ENCODE peak calls at places on chromosomes 5 and 9, in seven cellular contexts. One of them, this sample, is unnamed.

GRCh38 chr9:130661461-130662098 is 2.8 kb upstream of the PRDM12 start:
- DNase-seq in ELR: no peak
- DNase-seq in NCI-H2081: no peak
- DNase-seq in NCI-H226: no peak
- DNase-seq in effector memory CD8-positive, alpha-beta T cell: no peak
- DNase-seq in NCI-H774: no peak
- DNase-seq in stimulated activated effector memory CD8-positive, alpha-beta T cell treated with anti-CD3 and anti-CD28 coated beads, Interleukin-12 subunit alpha, Interleukin-12 subunit beta, amount 100 ng/mL, for 72 hours: no peak
- DNase-seq in this sample: no peak

GRCh38 chr9:126461029-126461428 is 134.4 kb downstream of the MVB12B start:
- DNase-seq in ELR: no peak
- DNase-seq in NCI-H2081: no peak
- DNase-seq in NCI-H226: no peak
- DNase-seq in effector memory CD8-positive, alpha-beta T cell: no peak
- DNase-seq in NCI-H774: no peak
- DNase-seq in stimulated activated effector memory CD8-positive, alpha-beta T cell treated with anti-CD3 and anti-CD28 coated beads, Interleukin-12 subunit alpha, Interleukin-12 subunit beta, amount 100 ng/mL, for 72 hours: no peak
- DNase-seq in this sample: no peak

GRCh38 chr5:125310749-125311148 is 564.3 kb upstream of the ZNF608 start:
- DNase-seq in ELR: peak
- DNase-seq in NCI-H2081: no peak
- DNase-seq in NCI-H226: peak
- DNase-seq in effector memory CD8-positive, alpha-beta T cell: no peak
- DNase-seq in NCI-H774: no peak
- DNase-seq in stimulated activated effector memory CD8-positive, alpha-beta T cell treated with anti-CD3 and anti-CD28 coated beads, Interleukin-12 subunit alpha, Interleukin-12 subunit beta, amount 100 ng/mL, for 72 hours: no peak
- DNase-seq in this sample: no peak

GRCh38 chr9:752201-752600 is 89.3 kb upstream of the DMRT1 start:
- DNase-seq in ELR: peak
- DNase-seq in NCI-H2081: no peak
- DNase-seq in NCI-H226: peak
- DNase-seq in effector memory CD8-positive, alpha-beta T cell: no peak
- DNase-seq in NCI-H774: no peak
- DNase-seq in stimulated activated effector memory CD8-positive, alpha-beta T cell treated with anti-CD3 and anti-CD28 coated beads, Interleukin-12 subunit alpha, Interleukin-12 subunit beta, amount 100 ng/mL, for 72 hours: no peak
- DNase-seq in this sample: peak

GRCh38 chr5:145237843-145238242 is 597.3 kb downstream of the PRELID2 start:
- DNase-seq in ELR: peak
- DNase-seq in NCI-H2081: peak
- DNase-seq in NCI-H226: peak
- DNase-seq in effector memory CD8-positive, alpha-beta T cell: no peak
- DNase-seq in NCI-H774: peak
- DNase-seq in stimulated activated effector memory CD8-positive, alpha-beta T cell treated with anti-CD3 and anti-CD28 coated beads, Interleukin-12 subunit alpha, Interleukin-12 subunit beta, amount 100 ng/mL, for 72 hours: no peak
- DNase-seq in this sample: peak

GRCh38 chr5:143887302-143887638 is 75.3 kb downstream of the HMHB1 start:
- DNase-seq in ELR: peak
- DNase-seq in NCI-H2081: peak
- DNase-seq in NCI-H226: no peak
- DNase-seq in effector memory CD8-positive, alpha-beta T cell: no peak
- DNase-seq in NCI-H774: no peak
- DNase-seq in stimulated activated effector memory CD8-positive, alpha-beta T cell treated with anti-CD3 and anti-CD28 coated beads, Interleukin-12 subunit alpha, Interleukin-12 subunit beta, amount 100 ng/mL, for 72 hours: no peak
- DNase-seq in this sample: peak

GRCh38 chr5:173248481-173248880 is 13.5 kb upstream of the NKX2-5 start:
- DNase-seq in ELR: no peak
- DNase-seq in NCI-H2081: no peak
- DNase-seq in NCI-H226: no peak
- DNase-seq in effector memory CD8-positive, alpha-beta T cell: no peak
- DNase-seq in NCI-H774: no peak
- DNase-seq in stimulated activated effector memory CD8-positive, alpha-beta T cell treated with anti-CD3 and anti-CD28 coated beads, Interleukin-12 subunit alpha, Interleukin-12 subunit beta, amount 100 ng/mL, for 72 hours: no peak
- DNase-seq in this sample: no peak

GRCh38 chr9:91680129-91680528 is 256.5 kb upstream of the NFIL3 start:
- DNase-seq in ELR: peak
- DNase-seq in NCI-H2081: no peak
- DNase-seq in NCI-H226: peak
- DNase-seq in effector memory CD8-positive, alpha-beta T cell: no peak
- DNase-seq in NCI-H774: no peak
- DNase-seq in stimulated activated effector memory CD8-positive, alpha-beta T cell treated with anti-CD3 and anti-CD28 coated beads, Interleukin-12 subunit alpha, Interleukin-12 subunit beta, amount 100 ng/mL, for 72 hours: no peak
- DNase-seq in this sample: no peak

GRCh38 chr5:89313804-89314588 is 431.0 kb upstream of the MEF2C start:
- DNase-seq in ELR: peak
- DNase-seq in NCI-H2081: no peak
- DNase-seq in NCI-H226: peak
- DNase-seq in effector memory CD8-positive, alpha-beta T cell: no peak
- DNase-seq in NCI-H774: no peak
- DNase-seq in stimulated activated effector memory CD8-positive, alpha-beta T cell treated with anti-CD3 and anti-CD28 coated beads, Interleukin-12 subunit alpha, Interleukin-12 subunit beta, amount 100 ng/mL, for 72 hours: no peak
- DNase-seq in this sample: peak

GRCh38 chr5:171850354-171850947 is 64.8 kb downstream of the SMIM23 start:
- DNase-seq in ELR: peak
- DNase-seq in NCI-H2081: no peak
- DNase-seq in NCI-H226: no peak
- DNase-seq in effector memory CD8-positive, alpha-beta T cell: no peak
- DNase-seq in NCI-H774: no peak
- DNase-seq in stimulated activated effector memory CD8-positive, alpha-beta T cell treated with anti-CD3 and anti-CD28 coated beads, Interleukin-12 subunit alpha, Interleukin-12 subunit beta, amount 100 ng/mL, for 72 hours: no peak
- DNase-seq in this sample: no peak

GRCh38 chr9:122816163-122816867 is 12.1 kb downstream of the PDCL start:
- DNase-seq in ELR: no peak
- DNase-seq in NCI-H2081: no peak
- DNase-seq in NCI-H226: no peak
- DNase-seq in effector memory CD8-positive, alpha-beta T cell: peak
- DNase-seq in NCI-H774: no peak
- DNase-seq in stimulated activated effector memory CD8-positive, alpha-beta T cell treated with anti-CD3 and anti-CD28 coated beads, Interleukin-12 subunit alpha, Interleukin-12 subunit beta, amount 100 ng/mL, for 72 hours: no peak
- DNase-seq in this sample: no peak

GRCh38 chr5:91110709-91111108 is 272.4 kb downstream of the ARRDC3 start:
- DNase-seq in ELR: no peak
- DNase-seq in NCI-H2081: no peak
- DNase-seq in NCI-H226: no peak
- DNase-seq in effector memory CD8-positive, alpha-beta T cell: no peak
- DNase-seq in NCI-H774: no peak
- DNase-seq in stimulated activated effector memory CD8-positive, alpha-beta T cell treated with anti-CD3 and anti-CD28 coated beads, Interleukin-12 subunit alpha, Interleukin-12 subunit beta, amount 100 ng/mL, for 72 hours: no peak
- DNase-seq in this sample: peak

GRCh38 chr9:133835273-133835901 is 97.2 kb upstream of the SARDH start:
- DNase-seq in ELR: no peak
- DNase-seq in NCI-H2081: peak
- DNase-seq in NCI-H226: no peak
- DNase-seq in effector memory CD8-positive, alpha-beta T cell: no peak
- DNase-seq in NCI-H774: no peak
- DNase-seq in stimulated activated effector memory CD8-positive, alpha-beta T cell treated with anti-CD3 and anti-CD28 coated beads, Interleukin-12 subunit alpha, Interleukin-12 subunit beta, amount 100 ng/mL, for 72 hours: no peak
- DNase-seq in this sample: no peak

GRCh38 chr5:55227738-55228430 is 769 bp upstream of the MCIDAS start:
- DNase-seq in ELR: no peak
- DNase-seq in NCI-H2081: no peak
- DNase-seq in NCI-H226: no peak
- DNase-seq in effector memory CD8-positive, alpha-beta T cell: no peak
- DNase-seq in NCI-H774: no peak
- DNase-seq in stimulated activated effector memory CD8-positive, alpha-beta T cell treated with anti-CD3 and anti-CD28 coated beads, Interleukin-12 subunit alpha, Interleukin-12 subunit beta, amount 100 ng/mL, for 72 hours: no peak
- DNase-seq in this sample: no peak

GRCh38 chr9:109444771-109445320 is 53.3 kb downstream of the PTPN3 start:
- DNase-seq in ELR: no peak
- DNase-seq in NCI-H2081: no peak
- DNase-seq in NCI-H226: no peak
- DNase-seq in effector memory CD8-positive, alpha-beta T cell: no peak
- DNase-seq in NCI-H774: no peak
- DNase-seq in stimulated activated effector memory CD8-positive, alpha-beta T cell treated with anti-CD3 and anti-CD28 coated beads, Interleukin-12 subunit alpha, Interleukin-12 subunit beta, amount 100 ng/mL, for 72 hours: no peak
- DNase-seq in this sample: no peak

GRCh38 chr5:72451771-72452505 is 55.3 kb downstream of the ZNF366 start:
- DNase-seq in ELR: peak
- DNase-seq in NCI-H2081: no peak
- DNase-seq in NCI-H226: peak
- DNase-seq in effector memory CD8-positive, alpha-beta T cell: no peak
- DNase-seq in NCI-H774: no peak
- DNase-seq in stimulated activated effector memory CD8-positive, alpha-beta T cell treated with anti-CD3 and anti-CD28 coated beads, Interleukin-12 subunit alpha, Interleukin-12 subunit beta, amount 100 ng/mL, for 72 hours: no peak
- DNase-seq in this sample: peak

GRCh38 chr5:12023614-12024241 is 119.5 kb upstream of the CTNND2 start:
- DNase-seq in ELR: peak
- DNase-seq in NCI-H2081: peak
- DNase-seq in NCI-H226: no peak
- DNase-seq in effector memory CD8-positive, alpha-beta T cell: no peak
- DNase-seq in NCI-H774: peak
- DNase-seq in stimulated activated effector memory CD8-positive, alpha-beta T cell treated with anti-CD3 and anti-CD28 coated beads, Interleukin-12 subunit alpha, Interleukin-12 subunit beta, amount 100 ng/mL, for 72 hours: no peak
- DNase-seq in this sample: peak

GRCh38 chr5:111859533-111860270 is 102.7 kb upstream of the NREP start:
- DNase-seq in ELR: peak
- DNase-seq in NCI-H2081: no peak
- DNase-seq in NCI-H226: peak
- DNase-seq in effector memory CD8-positive, alpha-beta T cell: no peak
- DNase-seq in NCI-H774: no peak
- DNase-seq in stimulated activated effector memory CD8-positive, alpha-beta T cell treated with anti-CD3 and anti-CD28 coated beads, Interleukin-12 subunit alpha, Interleukin-12 subunit beta, amount 100 ng/mL, for 72 hours: no peak
- DNase-seq in this sample: peak

GRCh38 chr9:113990975-113991471 is 87.1 kb downstream of the AMBP start:
- DNase-seq in ELR: no peak
- DNase-seq in NCI-H2081: no peak
- DNase-seq in NCI-H226: peak
- DNase-seq in effector memory CD8-positive, alpha-beta T cell: no peak
- DNase-seq in NCI-H774: no peak
- DNase-seq in stimulated activated effector memory CD8-positive, alpha-beta T cell treated with anti-CD3 and anti-CD28 coated beads, Interleukin-12 subunit alpha, Interleukin-12 subunit beta, amount 100 ng/mL, for 72 hours: no peak
- DNase-seq in this sample: no peak

GRCh38 chr9:127149463-127150390 is 27.3 kb upstream of the ANGPTL2 start:
- DNase-seq in ELR: no peak
- DNase-seq in NCI-H2081: no peak
- DNase-seq in NCI-H226: no peak
- DNase-seq in effector memory CD8-positive, alpha-beta T cell: no peak
- DNase-seq in NCI-H774: no peak
- DNase-seq in stimulated activated effector memory CD8-positive, alpha-beta T cell treated with anti-CD3 and anti-CD28 coated beads, Interleukin-12 subunit alpha, Interleukin-12 subunit beta, amount 100 ng/mL, for 72 hours: peak
- DNase-seq in this sample: no peak

GRCh38 chr9:68913054-68913453 is 100.9 kb downstream of the PRKACG start:
- DNase-seq in ELR: no peak
- DNase-seq in NCI-H2081: no peak
- DNase-seq in NCI-H226: no peak
- DNase-seq in effector memory CD8-positive, alpha-beta T cell: no peak
- DNase-seq in NCI-H774: no peak
- DNase-seq in stimulated activated effector memory CD8-positive, alpha-beta T cell treated with anti-CD3 and anti-CD28 coated beads, Interleukin-12 subunit alpha, Interleukin-12 subunit beta, amount 100 ng/mL, for 72 hours: no peak
- DNase-seq in this sample: no peak

GRCh38 chr9:116899337-116900006 is 212.4 kb downstream of the TRIM32 start:
- DNase-seq in ELR: peak
- DNase-seq in NCI-H2081: no peak
- DNase-seq in NCI-H226: no peak
- DNase-seq in effector memory CD8-positive, alpha-beta T cell: no peak
- DNase-seq in NCI-H774: no peak
- DNase-seq in stimulated activated effector memory CD8-positive, alpha-beta T cell treated with anti-CD3 and anti-CD28 coated beads, Interleukin-12 subunit alpha, Interleukin-12 subunit beta, amount 100 ng/mL, for 72 hours: no peak
- DNase-seq in this sample: no peak

GRCh38 chr5:74903165-74903787 is 37.1 kb upstream of the FAM169A start:
- DNase-seq in ELR: peak
- DNase-seq in NCI-H2081: peak
- DNase-seq in NCI-H226: peak
- DNase-seq in effector memory CD8-positive, alpha-beta T cell: peak
- DNase-seq in NCI-H774: peak
- DNase-seq in stimulated activated effector memory CD8-positive, alpha-beta T cell treated with anti-CD3 and anti-CD28 coated beads, Interleukin-12 subunit alpha, Interleukin-12 subunit beta, amount 100 ng/mL, for 72 hours: no peak
- DNase-seq in this sample: no peak

GRCh38 chr5:100409538-100409937 is 125.6 kb upstream of the FAM174A start:
- DNase-seq in ELR: peak
- DNase-seq in NCI-H2081: no peak
- DNase-seq in NCI-H226: no peak
- DNase-seq in effector memory CD8-positive, alpha-beta T cell: no peak
- DNase-seq in NCI-H774: no peak
- DNase-seq in stimulated activated effector memory CD8-positive, alpha-beta T cell treated with anti-CD3 and anti-CD28 coated beads, Interleukin-12 subunit alpha, Interleukin-12 subunit beta, amount 100 ng/mL, for 72 hours: no peak
- DNase-seq in this sample: no peak

GRCh38 chr5:15117691-15118090 is 246.1 kb upstream of the ANKH start:
- DNase-seq in ELR: no peak
- DNase-seq in NCI-H2081: no peak
- DNase-seq in NCI-H226: no peak
- DNase-seq in effector memory CD8-positive, alpha-beta T cell: no peak
- DNase-seq in NCI-H774: no peak
- DNase-seq in stimulated activated effector memory CD8-positive, alpha-beta T cell treated with anti-CD3 and anti-CD28 coated beads, Interleukin-12 subunit alpha, Interleukin-12 subunit beta, amount 100 ng/mL, for 72 hours: no peak
- DNase-seq in this sample: no peak

GRCh38 chr9:137232510-137232909 is 1.8 kb downstream of the SLC34A3 start:
- DNase-seq in ELR: no peak
- DNase-seq in NCI-H2081: no peak
- DNase-seq in NCI-H226: no peak
- DNase-seq in effector memory CD8-positive, alpha-beta T cell: no peak
- DNase-seq in NCI-H774: no peak
- DNase-seq in stimulated activated effector memory CD8-positive, alpha-beta T cell treated with anti-CD3 and anti-CD28 coated beads, Interleukin-12 subunit alpha, Interleukin-12 subunit beta, amount 100 ng/mL, for 72 hours: no peak
- DNase-seq in this sample: no peak

GRCh38 chr9:15867334-15867733 is 314.5 kb downstream of the CCDC171 start:
- DNase-seq in ELR: no peak
- DNase-seq in NCI-H2081: peak
- DNase-seq in NCI-H226: no peak
- DNase-seq in effector memory CD8-positive, alpha-beta T cell: no peak
- DNase-seq in NCI-H774: no peak
- DNase-seq in stimulated activated effector memory CD8-positive, alpha-beta T cell treated with anti-CD3 and anti-CD28 coated beads, Interleukin-12 subunit alpha, Interleukin-12 subunit beta, amount 100 ng/mL, for 72 hours: no peak
- DNase-seq in this sample: no peak

GRCh38 chr5:166926098-166926497 is 1365.3 kb upstream of the WWC1 start:
- DNase-seq in ELR: no peak
- DNase-seq in NCI-H2081: no peak
- DNase-seq in NCI-H226: no peak
- DNase-seq in effector memory CD8-positive, alpha-beta T cell: no peak
- DNase-seq in NCI-H774: no peak
- DNase-seq in stimulated activated effector memory CD8-positive, alpha-beta T cell treated with anti-CD3 and anti-CD28 coated beads, Interleukin-12 subunit alpha, Interleukin-12 subunit beta, amount 100 ng/mL, for 72 hours: no peak
- DNase-seq in this sample: no peak

GRCh38 chr5:39079147-39079546 is 4.9 kb upstream of the RICTOR start:
- DNase-seq in ELR: no peak
- DNase-seq in NCI-H2081: no peak
- DNase-seq in NCI-H226: no peak
- DNase-seq in effector memory CD8-positive, alpha-beta T cell: no peak
- DNase-seq in NCI-H774: no peak
- DNase-seq in stimulated activated effector memory CD8-positive, alpha-beta T cell treated with anti-CD3 and anti-CD28 coated beads, Interleukin-12 subunit alpha, Interleukin-12 subunit beta, amount 100 ng/mL, for 72 hours: no peak
- DNase-seq in this sample: no peak

GRCh38 chr9:137449931-137450537 is 8.9 kb upstream of the ENTPD8 start:
- DNase-seq in ELR: no peak
- DNase-seq in NCI-H2081: no peak
- DNase-seq in NCI-H226: no peak
- DNase-seq in effector memory CD8-positive, alpha-beta T cell: peak
- DNase-seq in NCI-H774: no peak
- DNase-seq in stimulated activated effector memory CD8-positive, alpha-beta T cell treated with anti-CD3 and anti-CD28 coated beads, Interleukin-12 subunit alpha, Interleukin-12 subunit beta, amount 100 ng/mL, for 72 hours: no peak
- DNase-seq in this sample: no peak

GRCh38 chr9:105132576-105132975 is 111.9 kb upstream of the SLC44A1 start:
- DNase-seq in ELR: peak
- DNase-seq in NCI-H2081: no peak
- DNase-seq in NCI-H226: peak
- DNase-seq in effector memory CD8-positive, alpha-beta T cell: no peak
- DNase-seq in NCI-H774: no peak
- DNase-seq in stimulated activated effector memory CD8-positive, alpha-beta T cell treated with anti-CD3 and anti-CD28 coated beads, Interleukin-12 subunit alpha, Interleukin-12 subunit beta, amount 100 ng/mL, for 72 hours: no peak
- DNase-seq in this sample: peak

GRCh38 chr5:57665146-57665936 is 182.7 kb upstream of the ACTBL2 start:
- DNase-seq in ELR: peak
- DNase-seq in NCI-H2081: no peak
- DNase-seq in NCI-H226: no peak
- DNase-seq in effector memory CD8-positive, alpha-beta T cell: no peak
- DNase-seq in NCI-H774: no peak
- DNase-seq in stimulated activated effector memory CD8-positive, alpha-beta T cell treated with anti-CD3 and anti-CD28 coated beads, Interleukin-12 subunit alpha, Interleukin-12 subunit beta, amount 100 ng/mL, for 72 hours: no peak
- DNase-seq in this sample: no peak

GRCh38 chr5:902129-902916 is 9.6 kb downstream of the TRIP13 start:
- DNase-seq in ELR: no peak
- DNase-seq in NCI-H2081: no peak
- DNase-seq in NCI-H226: no peak
- DNase-seq in effector memory CD8-positive, alpha-beta T cell: no peak
- DNase-seq in NCI-H774: no peak
- DNase-seq in stimulated activated effector memory CD8-positive, alpha-beta T cell treated with anti-CD3 and anti-CD28 coated beads, Interleukin-12 subunit alpha, Interleukin-12 subunit beta, amount 100 ng/mL, for 72 hours: no peak
- DNase-seq in this sample: no peak

GRCh38 chr5:135602882-135603721 is 24.3 kb upstream of the CXCL14 start:
- DNase-seq in ELR: no peak
- DNase-seq in NCI-H2081: no peak
- DNase-seq in NCI-H226: no peak
- DNase-seq in effector memory CD8-positive, alpha-beta T cell: no peak
- DNase-seq in NCI-H774: no peak
- DNase-seq in stimulated activated effector memory CD8-positive, alpha-beta T cell treated with anti-CD3 and anti-CD28 coated beads, Interleukin-12 subunit alpha, Interleukin-12 subunit beta, amount 100 ng/mL, for 72 hours: peak
- DNase-seq in this sample: no peak

GRCh38 chr9:91729558-91729842 is 220.5 kb downstream of the ROR2 start:
- DNase-seq in ELR: no peak
- DNase-seq in NCI-H2081: no peak
- DNase-seq in NCI-H226: no peak
- DNase-seq in effector memory CD8-positive, alpha-beta T cell: no peak
- DNase-seq in NCI-H774: no peak
- DNase-seq in stimulated activated effector memory CD8-positive, alpha-beta T cell treated with anti-CD3 and anti-CD28 coated beads, Interleukin-12 subunit alpha, Interleukin-12 subunit beta, amount 100 ng/mL, for 72 hours: no peak
- DNase-seq in this sample: no peak

GRCh38 chr9:131854334-131854733 is 114.5 kb upstream of the RAPGEF1 start:
- DNase-seq in ELR: no peak
- DNase-seq in NCI-H2081: no peak
- DNase-seq in NCI-H226: no peak
- DNase-seq in effector memory CD8-positive, alpha-beta T cell: no peak
- DNase-seq in NCI-H774: no peak
- DNase-seq in stimulated activated effector memory CD8-positive, alpha-beta T cell treated with anti-CD3 and anti-CD28 coated beads, Interleukin-12 subunit alpha, Interleukin-12 subunit beta, amount 100 ng/mL, for 72 hours: no peak
- DNase-seq in this sample: no peak

GRCh38 chr5:142716963-142717362 is 31.1 kb upstream of the FGF1 start:
- DNase-seq in ELR: peak
- DNase-seq in NCI-H2081: peak
- DNase-seq in NCI-H226: peak
- DNase-seq in effector memory CD8-positive, alpha-beta T cell: no peak
- DNase-seq in NCI-H774: peak
- DNase-seq in stimulated activated effector memory CD8-positive, alpha-beta T cell treated with anti-CD3 and anti-CD28 coated beads, Interleukin-12 subunit alpha, Interleukin-12 subunit beta, amount 100 ng/mL, for 72 hours: no peak
- DNase-seq in this sample: no peak

GRCh38 chr9:24258626-24259025 is 287.1 kb downstream of the IZUMO3 start:
- DNase-seq in ELR: no peak
- DNase-seq in NCI-H2081: peak
- DNase-seq in NCI-H226: no peak
- DNase-seq in effector memory CD8-positive, alpha-beta T cell: no peak
- DNase-seq in NCI-H774: no peak
- DNase-seq in stimulated activated effector memory CD8-positive, alpha-beta T cell treated with anti-CD3 and anti-CD28 coated beads, Interleukin-12 subunit alpha, Interleukin-12 subunit beta, amount 100 ng/mL, for 72 hours: no peak
- DNase-seq in this sample: no peak

This sample was measured in AG09309.